ENCODE peak calls at places on chromosomes 11 and 22, in ten cellular contexts. W is T-helper 9 cell; H is endothelial cell of umbilical vein; T is adipocyte; Q is effector memory CD4-positive, alpha-beta T cell; Y is stimulated activated CD4-positive, alpha-beta T cell treated with anti-CD3 and anti-CD28 coated beads, Interleukin-12 subunit alpha, Interleukin-12 subunit beta, amount 100 ng/mL, for 4 hours; D is NCI-H1930; Z is ovary; F is EH; I is mucosa of descending colon. R is an unnamed sample.

GRCh38 chr22:36811094-36811797 is 5.6 kb downstream of the PVALB start:
- DNase-seq in W (no peak), H (no peak), T (no peak), Q (no peak), Y (no peak), D (no peak), Z (no peak), F (no peak), I (no peak), R (no peak)

GRCh38 chr11:77154381-77155081 is 26.5 kb downstream of the MYO7A start:
- DNase-seq in W (no peak), H (peak), T (no peak), Q (no peak), Y (no peak), D (no peak), Z (no peak), F (no peak), I (peak), R (no peak)

GRCh38 chr22:44023404-44024287 is 456 bp upstream of the PARVB start:
- DNase-seq in W (no peak), H (peak), T (peak), Q (no peak), Y (peak), D (peak), Z (peak), F (peak), I (peak), R (no peak)

GRCh38 chr11:61488651-61489291 is 19.8 kb upstream of the LRRC10B start:
- DNase-seq in W (no peak), H (no peak), T (peak), Q (no peak), Y (no peak), D (no peak), Z (peak), F (peak), I (peak), R (no peak)

GRCh38 chr22:28600546-28601143 is 79.0 kb downstream of the TTC28 start:
- DNase-seq in W (no peak), H (peak), T (peak), Q (no peak), Y (no peak), D (peak), Z (no peak), F (peak), I (no peak), R (no peak)

GRCh38 chr11:69122642-69123431 is 32.9 kb upstream of the SMIM38 start:
- DNase-seq in W (peak), H (peak), T (peak), Q (peak), Y (peak), D (no peak), Z (no peak), F (peak), I (peak), R (peak)

GRCh38 chr22:36442506-36443197 is 38.8 kb downstream of the TXN2 start:
- DNase-seq in W (no peak), H (no peak), T (no peak), Q (no peak), Y (no peak), D (no peak), Z (no peak), F (no peak), I (peak), R (no peak)

GRCh38 chr22:43854786-43855271 is 7.5 kb downstream of the SULT4A1 start:
- DNase-seq in W (no peak), H (no peak), T (no peak), Q (no peak), Y (no peak), D (no peak), Z (no peak), F (no peak), I (peak), R (no peak)

GRCh38 chr11:33891714-33892327 is at the start of gene LMO2:
- DNase-seq in W (no peak), H (no peak), T (no peak), Q (no peak), Y (no peak), D (peak), Z (no peak), F (no peak), I (no peak), R (no peak)

GRCh38 chr11:75342966-75343870 is 8.2 kb downstream of the ARRB1 start:
- DNase-seq in W (no peak), H (peak), T (no peak), Q (no peak), Y (no peak), D (no peak), Z (no peak), F (no peak), I (peak), R (no peak)

GRCh38 chr22:46394622-46395021 is 59.1 kb downstream of the TRMU start:
- DNase-seq in W (no peak), H (no peak), T (no peak), Q (no peak), Y (no peak), D (no peak), Z (no peak), F (no peak), I (no peak), R (no peak)

GRCh38 chr22:27331526-27332281 is 469.9 kb downstream of the MN1 start:
- DNase-seq in W (no peak), H (peak), T (peak), Q (no peak), Y (no peak), D (no peak), Z (no peak), F (peak), I (no peak), R (no peak)

GRCh38 chr11:87290304-87290922 is 252.7 kb downstream of the TMEM135 start:
- DNase-seq in W (no peak), H (peak), T (peak), Q (no peak), Y (no peak), D (peak), Z (no peak), F (peak), I (no peak), R (peak)

GRCh38 chr22:46087816-46088277 is 62.5 kb upstream of the PPARA start:
- DNase-seq in W (no peak), H (peak), T (peak), Q (no peak), Y (no peak), D (no peak), Z (peak), F (peak), I (peak), R (no peak)